ENCODE peak calls at places on chromosomes 7 and 10, in ten cellular contexts. Q, H, I, V, A, T, E, P, G and Y are unnamed samples.

GRCh38 chr7:117837841-117838240 is 35.4 kb downstream of the CTTNBP2 start:
- DNase-seq in E (no peak), P (no peak), G (no peak), I (no peak), V (no peak), Q (no peak), H (no peak), A (no peak), T (no peak), Y (no peak)

GRCh38 chr10:33065111-33065510 is 107.1 kb upstream of the ITGB1 start:
- DNase-seq in A (no peak), H (no peak), G (no peak), V (no peak), P (no peak), T (no peak), E (no peak), Q (no peak), I (peak; percentile 68), Y (no peak)

GRCh38 chr10:89283988-89284475 is 17.8 kb upstream of the IFIT2 start:
- DNase-seq in H (no peak), A (no peak), Q (peak; percentile 43), E (peak; percentile 16), V (peak; percentile 50), T (peak; percentile 83), I (peak; percentile 97), G (no peak), P (peak; percentile 81), Y (no peak)

GRCh38 chr7:55540226-55540858 is 32.0 kb downstream of the VOPP1 start:
- DNase-seq in E (no peak), Q (no peak), G (no peak), T (no peak), P (no peak), I (no peak), A (no peak), H (no peak), V (no peak), Y (no peak)

GRCh38 chr10:75400163-75400768 is 1.3 kb downstream of the ZNF503 start:
- DNase-seq in I (peak; percentile 53), E (no peak), V (no peak), Q (no peak), H (no peak), P (no peak), T (no peak), G (no peak), A (no peak), Y (no peak)

GRCh38 chr7:41058986-41059741 is 643.7 kb downstream of the INHBA start:
- DNase-seq in P (no peak), Q (no peak), I (peak; percentile 29), G (no peak), T (no peak), A (no peak), E (no peak), V (peak; percentile 79), H (no peak), Y (no peak)

GRCh38 chr7:778968-779451 is 51.9 kb upstream of the PRKAR1B start:
- DNase-seq in T (no peak), A (no peak), I (peak; percentile 25), V (no peak), E (no peak), P (no peak), Q (no peak), G (no peak), H (no peak), Y (no peak)

GRCh38 chr7:77239471-77239870 is 39.9 kb upstream of the FGL2 start:
- DNase-seq in Q (no peak), E (no peak), H (no peak), G (no peak), I (no peak), P (no peak), V (no peak), A (peak; percentile 34), T (no peak), Y (no peak)

GRCh38 chr10:129483427-129484010 is 16.5 kb downstream of the MGMT start:
- DNase-seq in Q (no peak), V (no peak), E (no peak), I (peak; percentile 8), A (no peak), T (no peak), G (no peak), H (no peak), P (no peak), Y (no peak)

GRCh38 chr10:129491123-129491734 is 24.2 kb downstream of the MGMT start:
- DNase-seq in A (no peak), V (no peak), H (no peak), P (no peak), I (peak; percentile 38), T (no peak), G (no peak), Q (no peak), E (no peak), Y (no peak)

GRCh38 chr10:129481641-129482040 is 14.6 kb downstream of the MGMT start:
- DNase-seq in A (no peak), P (no peak), E (no peak), H (no peak), T (no peak), V (no peak), G (no peak), Q (no peak), I (no peak), Y (no peak)

DNA sequence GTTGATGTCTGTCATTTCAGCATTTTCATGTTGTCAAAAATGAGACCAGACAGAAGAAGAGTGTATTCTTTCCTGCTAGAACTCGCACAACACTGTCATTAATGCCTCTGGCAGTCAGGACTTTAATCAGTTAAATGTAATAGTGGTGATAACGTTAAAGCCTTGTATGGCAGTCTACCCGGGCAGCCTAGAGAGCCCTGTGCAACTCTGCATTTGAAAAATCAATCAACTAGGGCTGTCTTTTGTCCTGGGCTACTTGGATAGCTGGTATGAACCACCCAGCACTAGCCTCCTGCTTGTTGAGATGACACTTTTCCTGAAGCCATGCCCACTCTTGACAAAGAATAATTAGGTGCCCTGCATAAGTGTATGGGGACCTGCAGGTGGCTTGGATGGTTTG is 19.8 kb downstream of the MGMT start:
- DNase-seq in H (no peak), E (no peak), P (no peak), T (no peak), I (no peak), V (no peak), G (no peak), Q (no peak), A (peak; percentile 57), Y (no peak)
- H3K9me3 ChIP-seq in H (peaks cover 10% of the 10 kb centered on the region), E (peaks cover 44% of the 10 kb centered on the region), P (no peaks in the 10 kb centered on the region), T (peaks cover 4% of the 10 kb centered on the region), I (no peaks in the 10 kb centered on the region), V (peaks cover 17% of the 10 kb centered on the region), G (no peaks in the 10 kb centered on the region), Q (peaks cover 18% of the 10 kb centered on the region), A (peaks cover 37% of the 10 kb centered on the region), Y (peaks cover 8% of the 10 kb centered on the region)

GRCh38 chr10:71116426-71116825 is 95.9 kb upstream of the UNC5B start:
- DNase-seq in H (no peak), Q (no peak), A (no peak), T (no peak), G (no peak), V (no peak), P (no peak), I (no peak), E (no peak), Y (no peak)

DNA sequence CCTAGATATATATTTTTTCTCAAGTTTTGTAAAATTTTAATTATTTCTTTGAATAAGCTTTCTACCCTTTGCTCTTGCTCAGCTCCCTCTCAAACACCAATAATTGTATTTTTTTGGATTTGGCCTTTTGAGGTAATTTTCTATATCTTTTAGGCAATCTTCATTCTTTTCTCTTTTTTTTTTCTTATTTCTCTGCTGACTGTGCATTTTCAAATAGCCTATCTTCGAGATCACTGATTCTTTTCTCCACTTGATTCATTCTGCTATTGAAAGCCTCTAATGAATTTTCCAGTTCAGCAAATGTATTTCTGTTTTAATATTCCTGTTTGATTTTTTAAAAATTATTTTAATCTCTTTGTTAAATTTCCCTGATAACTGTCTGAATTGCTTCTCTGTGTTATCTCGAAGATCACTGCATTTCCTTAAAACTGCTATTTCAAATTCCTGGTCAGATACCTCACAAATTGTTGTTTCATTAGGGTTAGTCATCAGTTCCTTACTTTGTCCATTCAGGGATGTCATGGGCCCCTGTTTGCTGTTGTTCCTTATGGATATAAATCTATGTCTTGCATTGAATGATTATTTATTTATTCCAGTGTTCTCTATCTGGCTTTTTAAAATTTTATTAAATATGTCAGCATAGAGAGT is 100.1 kb upstream of the UNC5B start:
- DNase-seq in P (no peak), H (no peak), T (no peak), G (no peak), Q (no peak), E (no peak), A (no peak), V (no peak), I (no peak), Y (no peak)
- H3K9me3 ChIP-seq in P (no peaks in the 10 kb centered on the region), H (no peaks in the 10 kb centered on the region), T (no peaks in the 10 kb centered on the region), G (no peaks in the 10 kb centered on the region), Q (peaks cover 6% of the 10 kb centered on the region), E (peaks cover 21% of the 10 kb centered on the region), A (peaks cover 22% of the 10 kb centered on the region), V (peaks cover 19% of the 10 kb centered on the region), I (no peaks in the 10 kb centered on the region), Y (peaks cover 5% of the 10 kb centered on the region)

GRCh38 chr7:158469396-158470051 is 118.1 kb downstream of the PTPRN2 start:
- DNase-seq in H (peak; percentile 74), I (no peak), T (no peak), Q (no peak), E (no peak), V (no peak), A (no peak), P (no peak), G (no peak), Y (no peak)

GRCh38 chr7:158467562-158467961 is 120.1 kb downstream of the PTPRN2 start:
- DNase-seq in P (no peak), A (no peak), T (no peak), V (no peak), Q (no peak), I (no peak), H (no peak), G (no peak), E (no peak), Y (no peak)

GRCh38 chr7:158470336-158470735 is 117.3 kb downstream of the PTPRN2 start:
- DNase-seq in A (no peak), H (no peak), P (no peak), I (no peak), V (no peak), G (no peak), T (no peak), E (no peak), Q (no peak), Y (no peak)

GRCh38 chr7:158468700-158469296 is 118.8 kb downstream of the PTPRN2 start:
- DNase-seq in I (no peak), G (no peak), E (no peak), A (no peak), P (no peak), Q (no peak), H (no peak), T (no peak), V (no peak), Y (no peak)

DNA sequence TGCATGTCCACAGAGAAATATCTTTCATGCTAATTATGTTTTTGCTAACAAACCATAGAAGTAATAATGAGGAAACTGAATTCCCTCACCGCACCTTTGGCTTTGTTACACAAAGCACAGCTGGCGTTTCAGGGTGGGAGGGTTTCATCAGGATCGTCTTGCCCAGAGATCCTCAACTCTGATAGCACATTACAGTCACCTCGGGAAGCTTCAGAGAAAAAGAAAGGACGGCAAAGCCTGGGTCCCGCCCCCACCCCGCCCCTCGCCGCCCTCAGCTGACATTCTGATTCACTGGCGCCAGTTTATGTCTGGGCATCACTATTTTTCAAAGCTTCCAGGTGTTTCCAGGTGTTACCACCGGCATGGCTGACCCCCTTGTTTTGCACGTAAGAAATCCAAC is 119.4 kb downstream of the PTPRN2 start:
- DNase-seq in V (peak; percentile 73), A (no peak), E (no peak), Q (no peak), T (no peak), G (no peak), P (no peak), I (no peak), H (no peak), Y (no peak)
- H3K9me3 ChIP-seq in V (no peaks in the 10 kb centered on the region), A (no peaks in the 10 kb centered on the region), E (no peaks in the 10 kb centered on the region), Q (no peaks in the 10 kb centered on the region), T (no peaks in the 10 kb centered on the region), G (no peaks in the 10 kb centered on the region), P (no peaks in the 10 kb centered on the region), I (no peaks in the 10 kb centered on the region), H (no peaks in the 10 kb centered on the region), Y (no peaks in the 10 kb centered on the region)

DNA sequence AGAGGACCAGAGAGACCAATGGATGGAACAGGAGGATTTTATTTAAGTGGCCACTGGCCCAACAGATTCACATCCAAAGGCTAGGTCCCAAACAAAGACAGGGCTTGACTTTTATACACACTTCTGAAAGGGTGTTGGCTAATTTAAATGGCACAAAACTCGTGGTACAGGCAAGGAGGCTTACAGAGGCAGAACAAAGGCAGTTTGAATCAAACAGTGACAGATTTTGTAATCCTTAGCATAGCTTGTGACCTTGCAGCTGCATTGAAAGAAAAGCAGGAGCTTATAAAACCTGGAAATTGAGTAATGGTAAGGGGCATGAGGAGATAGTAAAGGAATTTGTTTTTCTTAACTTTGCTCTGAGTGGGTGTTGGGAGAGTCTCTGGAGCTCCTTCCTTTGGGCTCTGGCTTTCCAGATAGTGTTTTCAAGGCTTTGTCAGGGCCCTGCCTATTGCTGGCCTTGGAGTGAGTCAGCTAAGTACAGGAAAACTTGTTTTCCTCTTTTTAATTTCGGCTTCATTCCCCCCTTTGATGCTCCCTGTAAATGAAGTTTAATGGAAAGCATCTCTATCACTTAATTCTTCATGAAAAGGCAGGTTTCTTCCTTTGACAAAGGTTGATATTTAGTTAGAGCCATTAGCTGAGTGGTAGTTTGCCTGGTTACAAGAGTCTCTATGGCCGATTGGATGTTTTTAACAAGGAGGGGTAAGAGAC is 96.9 kb downstream of the TRIM24 start:
- DNase-seq in P (no peak), T (no peak), G (no peak), A (no peak), Q (no peak), H (peak; percentile 68), V (no peak), E (no peak), I (peak; percentile 13), Y (no peak)
- H3K9me3 ChIP-seq in P (no peaks in the 10 kb centered on the region), T (peaks cover 19% of the 10 kb centered on the region), G (peaks cover 10% of the 10 kb centered on the region), A (peaks cover 24% of the 10 kb centered on the region), Q (peaks cover 16% of the 10 kb centered on the region), H (peaks cover under 1% of the 10 kb centered on the region), V (peaks cover 36% of the 10 kb centered on the region), E (peaks cover 12% of the 10 kb centered on the region), I (no peaks in the 10 kb centered on the region), Y (peaks cover 22% of the 10 kb centered on the region)